ENCODE peak calls at places on chromosomes 13 and 19, in seven cellular contexts. One of them, this sample, is unnamed.

GRCh38 chr19:19403373-19403901 is 2.0 kb upstream of the GATAD2A start:
- DNase-seq in cardiac muscle cell: peak
- DNase-seq in tibial nerve: no peak
- DNase-seq in uterus: no peak
- DNase-seq in neural crest cell: no peak
- DNase-seq in BJ: no peak
- DNase-seq in NB4: peak
- DNase-seq in this sample: no peak

GRCh38 chr13:44350775-44351504 is 22.7 kb upstream of the SERP2 start:
- DNase-seq in NB4: no peak
- DNase-seq in tibial nerve: no peak
- DNase-seq in BJ: no peak
- DNase-seq in cardiac muscle cell: no peak
- DNase-seq in uterus: no peak
- DNase-seq in neural crest cell: no peak
- DNase-seq in this sample: no peak

GRCh38 chr19:7795555-7796161 is 32.6 kb downstream of the CLEC4M start:
- DNase-seq in uterus: no peak
- DNase-seq in neural crest cell: no peak
- DNase-seq in BJ: no peak
- DNase-seq in tibial nerve: no peak
- DNase-seq in cardiac muscle cell: no peak
- DNase-seq in NB4: no peak
- DNase-seq in this sample: no peak

GRCh38 chr19:31270897-31271568 is 78.2 kb downstream of the TSHZ3 start:
- DNase-seq in NB4: no peak
- DNase-seq in cardiac muscle cell: peak
- DNase-seq in BJ: no peak
- DNase-seq in neural crest cell: no peak
- DNase-seq in tibial nerve: no peak
- DNase-seq in uterus: peak
- DNase-seq in this sample: no peak

GRCh38 chr19:48511800-48512503 is at the start of gene LMTK3:
- DNase-seq in uterus: no peak
- DNase-seq in neural crest cell: no peak
- DNase-seq in cardiac muscle cell: peak
- DNase-seq in BJ: no peak
- DNase-seq in NB4: peak
- DNase-seq in tibial nerve: no peak
- DNase-seq in this sample: no peak

GRCh38 chr13:37403776-37404497 is 194.6 kb downstream of the POSTN start:
- DNase-seq in BJ: peak
- DNase-seq in NB4: no peak
- DNase-seq in tibial nerve: no peak
- DNase-seq in uterus: no peak
- DNase-seq in neural crest cell: no peak
- DNase-seq in cardiac muscle cell: peak
- DNase-seq in this sample: no peak

GRCh38 chr19:14479985-14480694 is 5.0 kb upstream of the PTGER1 start:
- DNase-seq in BJ: no peak
- DNase-seq in NB4: peak
- DNase-seq in neural crest cell: peak
- DNase-seq in cardiac muscle cell: peak
- DNase-seq in uterus: no peak
- DNase-seq in tibial nerve: no peak
- DNase-seq in this sample: no peak

GRCh38 chr19:19274146-19274545 is 1.0 kb upstream of the TM6SF2 start:
- DNase-seq in neural crest cell: no peak
- DNase-seq in BJ: no peak
- DNase-seq in uterus: no peak
- DNase-seq in NB4: no peak
- DNase-seq in cardiac muscle cell: no peak
- DNase-seq in tibial nerve: no peak
- DNase-seq in this sample: no peak

GRCh38 chr19:40719414-40719894 is 2.5 kb downstream of the ITPKC start:
- DNase-seq in BJ: no peak
- DNase-seq in tibial nerve: no peak
- DNase-seq in neural crest cell: no peak
- DNase-seq in NB4: no peak
- DNase-seq in cardiac muscle cell: no peak
- DNase-seq in uterus: no peak
- DNase-seq in this sample: no peak

GRCh38 chr13:54628383-54628782 is 1599.8 kb downstream of the OLFM4 start:
- DNase-seq in uterus: no peak
- DNase-seq in cardiac muscle cell: no peak
- DNase-seq in neural crest cell: no peak
- DNase-seq in NB4: no peak
- DNase-seq in BJ: no peak
- DNase-seq in tibial nerve: no peak
- DNase-seq in this sample: no peak

GRCh38 chr19:30879225-30879624 is 470.0 kb downstream of the TSHZ3 start:
- DNase-seq in NB4: no peak
- DNase-seq in cardiac muscle cell: no peak
- DNase-seq in neural crest cell: no peak
- DNase-seq in tibial nerve: no peak
- DNase-seq in BJ: no peak
- DNase-seq in uterus: no peak
- DNase-seq in this sample: no peak

GRCh38 chr13:59368652-59369051 is 795.1 kb downstream of the DIAPH3 start:
- DNase-seq in cardiac muscle cell: peak
- DNase-seq in NB4: no peak
- DNase-seq in tibial nerve: no peak
- DNase-seq in BJ: no peak
- DNase-seq in neural crest cell: no peak
- DNase-seq in uterus: no peak
- DNase-seq in this sample: no peak

GRCh38 chr19:58397533-58398037 is 2.1 kb downstream of the RNF225 start:
- DNase-seq in BJ: no peak
- DNase-seq in NB4: no peak
- DNase-seq in neural crest cell: no peak
- DNase-seq in uterus: no peak
- DNase-seq in tibial nerve: no peak
- DNase-seq in cardiac muscle cell: no peak
- DNase-seq in this sample: no peak

GRCh38 chr19:24178207-24178606 is 91.2 kb downstream of the ZNF254 start:
- DNase-seq in neural crest cell: no peak
- DNase-seq in BJ: no peak
- DNase-seq in tibial nerve: no peak
- DNase-seq in NB4: no peak
- DNase-seq in cardiac muscle cell: no peak
- DNase-seq in uterus: no peak
- DNase-seq in this sample: no peak

GRCh38 chr19:42224940-42225717 is 5.0 kb downstream of the ZNF526 start:
- DNase-seq in uterus: no peak
- DNase-seq in NB4: no peak
- DNase-seq in tibial nerve: no peak
- DNase-seq in BJ: no peak
- DNase-seq in neural crest cell: no peak
- DNase-seq in cardiac muscle cell: no peak
- DNase-seq in this sample: no peak

GRCh38 chr19:42217522-42218442 is at the start of gene DEDD2:
- DNase-seq in NB4: peak
- DNase-seq in uterus: peak
- DNase-seq in BJ: peak
- DNase-seq in tibial nerve: peak
- DNase-seq in cardiac muscle cell: peak
- DNase-seq in neural crest cell: peak
- DNase-seq in this sample: peak

GRCh38 chr19:42216653-42217521 is 590 bp downstream of the DEDD2 start:
- DNase-seq in uterus: peak
- DNase-seq in BJ: no peak
- DNase-seq in neural crest cell: peak
- DNase-seq in NB4: peak
- DNase-seq in tibial nerve: no peak
- DNase-seq in cardiac muscle cell: peak
- DNase-seq in this sample: no peak

GRCh38 chr19:42220751-42221097 is 612 bp downstream of the ZNF526 start:
- DNase-seq in NB4: no peak
- DNase-seq in BJ: no peak
- DNase-seq in neural crest cell: no peak
- DNase-seq in tibial nerve: no peak
- DNase-seq in cardiac muscle cell: no peak
- DNase-seq in uterus: no peak
- DNase-seq in this sample: no peak

DNA sequence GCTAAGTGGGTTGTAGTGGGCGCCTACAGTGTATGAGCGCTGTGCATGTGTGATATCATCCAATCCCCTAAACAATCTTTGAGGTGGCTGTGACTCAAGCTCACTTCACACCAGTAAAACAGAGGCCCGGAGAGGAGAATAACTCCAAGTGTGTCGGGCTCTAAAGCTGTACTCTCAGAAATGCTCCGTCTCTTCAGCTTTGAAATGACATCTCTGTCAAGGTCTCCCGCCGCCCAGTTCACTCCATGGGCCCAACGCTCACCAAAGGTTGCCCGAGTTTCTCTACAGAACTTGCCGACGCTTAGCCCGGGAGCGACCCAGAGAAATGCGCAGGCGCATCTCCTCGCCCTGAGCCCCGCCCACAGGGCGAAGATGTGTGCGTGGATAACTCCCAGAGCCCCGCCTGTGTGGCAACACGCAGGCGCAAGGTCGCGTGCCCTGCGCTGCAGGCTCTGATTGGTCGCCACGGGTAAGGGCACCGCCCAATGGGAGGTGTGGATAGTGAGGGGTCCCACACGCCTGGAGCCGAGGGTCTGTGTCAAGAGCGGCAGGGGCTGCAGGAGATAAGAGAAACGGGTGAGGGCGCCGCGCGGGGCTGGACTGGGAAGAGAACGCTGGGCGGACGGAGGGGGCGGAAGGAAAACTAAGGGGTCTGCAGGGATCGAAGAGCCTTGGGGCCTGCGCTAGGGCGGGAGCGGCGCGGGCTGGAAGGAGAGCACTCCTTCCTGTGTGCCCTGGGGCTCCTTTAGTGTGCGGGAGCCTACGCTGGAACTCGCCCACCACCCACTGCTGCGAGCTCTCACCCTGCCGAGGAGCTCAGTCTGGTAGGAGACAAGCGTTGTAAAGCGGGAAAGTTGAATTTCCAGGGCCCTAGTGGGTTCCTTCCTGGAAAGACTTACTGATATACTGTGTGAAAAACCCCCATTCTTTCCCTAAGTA is at the start of gene ZNF526:
- DNase-seq in tibial nerve: peak
- DNase-seq in cardiac muscle cell: peak
- DNase-seq in BJ: peak
- DNase-seq in NB4: peak
- DNase-seq in neural crest cell: peak
- DNase-seq in uterus: peak
- DNase-seq in this sample: peak
- TF ChIP-seq CTCF in tibial nerve: no peak
- TF ChIP-seq CTCF in cardiac muscle cell: no peak
- TF ChIP-seq CTCF in BJ: no peak
- TF ChIP-seq CTCF in NB4: no peak
- TF ChIP-seq CTCF in neural crest cell: no peak
- TF ChIP-seq CTCF in uterus: peak
- TF ChIP-seq CTCF in this sample: peak

GRCh38 chr13:32031025-32031814 is at the start of gene FRY:
- DNase-seq in NB4: peak
- DNase-seq in neural crest cell: peak
- DNase-seq in cardiac muscle cell: peak
- DNase-seq in uterus: peak
- DNase-seq in BJ: no peak
- DNase-seq in tibial nerve: peak
- DNase-seq in this sample: no peak
- TF ChIP-seq CTCF in NB4: no peak
- TF ChIP-seq CTCF in neural crest cell: no peak
- TF ChIP-seq CTCF in cardiac muscle cell: peak
- TF ChIP-seq CTCF in uterus: no peak
- TF ChIP-seq CTCF in BJ: peak
- TF ChIP-seq CTCF in tibial nerve: peak
- TF ChIP-seq CTCF in this sample: no peak

DNA sequence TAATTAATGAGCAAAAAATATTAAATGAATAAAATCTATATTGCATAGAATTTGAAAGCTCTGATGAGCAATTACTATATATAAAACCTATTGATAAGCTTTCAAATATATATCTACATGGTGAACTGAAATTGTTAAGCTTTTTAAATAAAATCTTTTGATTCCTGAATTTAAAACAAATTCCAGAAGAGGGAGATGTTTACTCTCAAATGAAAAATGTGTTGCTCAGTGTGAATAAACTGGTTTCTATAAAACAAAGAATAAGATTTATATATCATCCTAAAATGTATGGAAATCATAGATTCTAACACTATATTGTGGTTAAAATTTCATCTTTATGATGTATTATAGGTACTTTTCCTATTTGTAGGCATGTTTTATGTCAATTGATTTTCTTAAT is 171.5 kb upstream of the SLITRK6 start:
- DNase-seq in NB4: no peak
- DNase-seq in cardiac muscle cell: peak
- DNase-seq in BJ: no peak
- DNase-seq in uterus: no peak
- DNase-seq in tibial nerve: no peak
- DNase-seq in neural crest cell: no peak
- DNase-seq in this sample: no peak
- TF ChIP-seq CTCF in NB4: no peak
- TF ChIP-seq CTCF in cardiac muscle cell: no peak
- TF ChIP-seq CTCF in BJ: no peak
- TF ChIP-seq CTCF in uterus: no peak
- TF ChIP-seq CTCF in tibial nerve: no peak
- TF ChIP-seq CTCF in neural crest cell: peak
- TF ChIP-seq CTCF in this sample: no peak

DNA sequence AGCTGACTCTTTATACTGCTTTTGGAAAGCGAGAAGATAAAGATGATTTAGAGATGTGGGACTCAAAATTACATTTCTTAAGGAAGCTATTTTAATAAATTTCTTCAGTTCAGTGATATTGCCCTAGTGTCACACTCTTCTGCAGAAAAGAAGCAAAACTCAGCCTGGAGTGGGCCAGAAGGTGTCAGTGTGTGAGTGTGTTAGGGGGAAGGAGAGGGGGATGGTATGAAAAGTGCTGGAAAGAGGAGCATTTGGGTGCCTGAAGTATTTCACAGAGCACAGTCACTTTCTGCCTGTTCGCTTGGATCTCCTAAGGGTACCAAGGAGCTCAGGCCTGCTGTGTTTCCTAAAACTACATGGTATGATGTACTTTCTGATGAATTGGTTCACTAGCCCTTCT is 84.5 kb upstream of the FRY start:
- DNase-seq in cardiac muscle cell: no peak
- DNase-seq in neural crest cell: no peak
- DNase-seq in BJ: no peak
- DNase-seq in tibial nerve: no peak
- DNase-seq in uterus: no peak
- DNase-seq in NB4: peak
- DNase-seq in this sample: no peak
- TF ChIP-seq CTCF in cardiac muscle cell: no peak
- TF ChIP-seq CTCF in neural crest cell: no peak
- TF ChIP-seq CTCF in BJ: no peak
- TF ChIP-seq CTCF in tibial nerve: no peak
- TF ChIP-seq CTCF in uterus: no peak
- TF ChIP-seq CTCF in NB4: peak
- TF ChIP-seq CTCF in this sample: no peak